ENCODE peak calls at places on chromosomes 12 and 14, in four cellular contexts. One of them, this sample, is unnamed.

GRCh38 chr12:80056232-80056631 is 43.1 kb upstream of the OTOGL start:
- DNase-seq in Calu3: no peak
- DNase-seq in glutamatergic neuron: no peak
- DNase-seq in left cardiac atrium: no peak
- DNase-seq in this sample: no peak

GRCh38 chr12:124611559-124612391 is 44.4 kb upstream of the NCOR2 start:
- DNase-seq in Calu3: no peak
- DNase-seq in glutamatergic neuron: no peak
- DNase-seq in left cardiac atrium: no peak
- DNase-seq in this sample: no peak

GRCh38 chr14:101044741-101045140 is 141.2 kb upstream of the RTL1 start:
- DNase-seq in Calu3: no peak
- DNase-seq in glutamatergic neuron: no peak
- DNase-seq in left cardiac atrium: no peak
- DNase-seq in this sample: no peak

GRCh38 chr14:49546766-49547165 is 39.4 kb downstream of the RPS29 start:
- DNase-seq in Calu3: no peak
- DNase-seq in glutamatergic neuron: no peak
- DNase-seq in left cardiac atrium: no peak
- DNase-seq in this sample: no peak

GRCh38 chr12:8508912-8509841 is 4.1 kb upstream of the CLEC4D start:
- DNase-seq in Calu3: no peak
- DNase-seq in glutamatergic neuron: peak; percentile 12
- DNase-seq in left cardiac atrium: no peak
- DNase-seq in this sample: no peak

GRCh38 chr14:68788275-68789001 is 4.4 kb downstream of the ZFP36L1 start:
- DNase-seq in Calu3: no peak
- DNase-seq in glutamatergic neuron: no peak
- DNase-seq in left cardiac atrium: no peak
- DNase-seq in this sample: peak; percentile 24

GRCh38 chr12:1880153-1880845 is 38.2 kb downstream of the CACNA2D4 start:
- DNase-seq in Calu3: no peak
- DNase-seq in glutamatergic neuron: no peak
- DNase-seq in left cardiac atrium: no peak
- DNase-seq in this sample: no peak

GRCh38 chr12:8648598-8649205 is 13.9 kb downstream of the MFAP5 start:
- DNase-seq in Calu3: no peak
- DNase-seq in glutamatergic neuron: no peak
- DNase-seq in left cardiac atrium: no peak
- DNase-seq in this sample: no peak

GRCh38 chr12:18696971-18697602 is 40.7 kb downstream of the PLCZ1 start:
- DNase-seq in Calu3: no peak
- DNase-seq in glutamatergic neuron: no peak
- DNase-seq in left cardiac atrium: no peak
- DNase-seq in this sample: peak; percentile 49

GRCh38 chr12:132453361-132454133 is 36.4 kb upstream of the FBRSL1 start:
- DNase-seq in Calu3: peak; percentile 81
- DNase-seq in glutamatergic neuron: no peak
- DNase-seq in left cardiac atrium: no peak
- DNase-seq in this sample: peak; percentile 54

GRCh38 chr12:97308576-97309198 is 153.9 kb upstream of the RMST start:
- DNase-seq in Calu3: peak; percentile 35
- DNase-seq in glutamatergic neuron: no peak
- DNase-seq in left cardiac atrium: no peak
- DNase-seq in this sample: peak; percentile 29

GRCh38 chr14:77140937-77141591 is 527 bp downstream of the ZDHHC22 start:
- DNase-seq in Calu3: peak; percentile 61
- DNase-seq in glutamatergic neuron: peak; percentile 89
- DNase-seq in left cardiac atrium: no peak
- DNase-seq in this sample: no peak

This sample was measured in RPMI7951.